ENCODE peak calls at places on chromosomes 11 and 22, in seven cellular contexts. T is endothelial cell; U is progenitor cell of endocrine pancreas; Q is CD4-positive, CD25-positive, alpha-beta regulatory T cell; M is NCI-H1092; Y is cardiac fibroblast; K is mucosa of gallbladder. D is an unnamed sample.

GRCh38 chr22:17912942-17913704 is 111.2 kb downstream of the MICAL3 start:
- DNase-seq in T (no peak), U (no peak), Q (no peak), M (no peak), Y (no peak), K (no peak), D (no peak)

GRCh38 chr11:103601230-103601846 is 435.1 kb upstream of the DDI1 start:
- DNase-seq in T (peak), U (peak), Q (no peak), M (peak), Y (peak), K (no peak), D (peak)

GRCh38 chr11:105109855-105110750 is 29.5 kb downstream of the CARD18 start:
- DNase-seq in T (no peak), U (no peak), Q (no peak), M (no peak), Y (peak), K (no peak), D (no peak)

GRCh38 chr11:62974848-62975522 is 9.8 kb downstream of the SLC22A6 start:
- DNase-seq in T (peak), U (no peak), Q (no peak), M (peak), Y (peak), K (peak), D (no peak)

GRCh38 chr11:114027941-114028340 is 31.6 kb upstream of the ZBTB16 start:
- DNase-seq in T (no peak), U (no peak), Q (no peak), M (no peak), Y (peak), K (no peak), D (no peak)

GRCh38 chr11:4626207-4627105 is 10.8 kb upstream of the OR51D1 start:
- DNase-seq in T (peak), U (peak), Q (peak), M (peak), Y (peak), K (peak), D (peak)

GRCh38 chr22:42716649-42717127 is 4.0 kb downstream of the A4GALT start:
- DNase-seq in T (no peak), U (no peak), Q (no peak), M (no peak), Y (no peak), K (no peak), D (no peak)

GRCh38 chr22:38112361-38112760 is 1.9 kb upstream of the BAIAP2L2 start:
- DNase-seq in T (no peak), U (no peak), Q (no peak), M (no peak), Y (no peak), K (no peak), D (no peak)

GRCh38 chr22:39839917-39840510 is 53.5 kb downstream of the ENTHD1 start:
- DNase-seq in T (no peak), U (no peak), Q (no peak), M (no peak), Y (no peak), K (no peak), D (no peak)

GRCh38 chr11:110294509-110294908 is 1.9 kb downstream of the RDX start:
- DNase-seq in T (no peak), U (no peak), Q (no peak), M (no peak), Y (no peak), K (no peak), D (no peak)

GRCh38 chr11:110972640-110973039 is 260.4 kb upstream of the ARHGAP20 start:
- DNase-seq in T (no peak), U (no peak), Q (no peak), M (no peak), Y (peak), K (peak), D (no peak)